ENCODE peak calls at places on chromosome 7, in nine cellular contexts. Z is body of pancreas, P is choroid plexus epithelial cell, A is left ventricle myocardium inferior, G is astrocyte, S is lower lobe of right lung, I is cardiac fibroblast, W is fibroblast of lung, B is mammary epithelial cell. J is an unnamed sample.

GRCh38 chr7:158259141-158259540 is 328.5 kb downstream of the PTPRN2 start:
- DNase-seq in I (no peak), A (no peak), G (no peak), S (no peak), B (no peak), W (no peak), P (no peak), Z (no peak), J (no peak)

GRCh38 chr7:39510738-39511372 is 55.3 kb upstream of the YAE1 start:
- DNase-seq in Z (no peak), A (no peak), G (peak; percentile 78), B (peak; percentile 57), P (peak; percentile 48), W (peak; percentile 81), S (no peak), I (peak; percentile 9), J (peak; percentile 60)

GRCh38 chr7:44486693-44487092 is 3.8 kb downstream of the NUDCD3 start:
- DNase-seq in Z (peak; percentile 23), A (no peak), B (peak; percentile 65), S (no peak), I (peak; percentile 18), P (peak; percentile 31), G (peak; percentile 28), W (peak; percentile 37), J (peak; percentile 74)

GRCh38 chr7:43647314-43647691 is 64.4 kb downstream of the STK17A start:
- DNase-seq in B (no peak), W (peak; percentile 97), Z (no peak), S (no peak), G (peak; percentile 96), A (no peak), P (peak; percentile 94), I (peak; percentile 82), J (no peak)

GRCh38 chr7:151245360-151246160 is 2.9 kb downstream of the SMARCD3 start:
- DNase-seq in W (no peak), S (peak; percentile 59), Z (no peak), B (no peak), A (no peak), G (no peak), P (no peak), I (no peak), J (peak; percentile 21)

GRCh38 chr7:130392456-130392860 is 12.2 kb downstream of the CPA1 start:
- DNase-seq in P (peak; percentile 84), S (no peak), I (peak; percentile 57), A (no peak), Z (no peak), B (no peak), G (peak; percentile 77), W (peak; percentile 82), J (no peak)

GRCh38 chr7:22350466-22351328 is 6.3 kb downstream of the RAPGEF5 start:
- DNase-seq in P (peak; percentile 42), B (peak; percentile 44), W (peak; percentile 75), G (peak; percentile 67), Z (no peak), A (no peak), I (peak; percentile 52), S (no peak), J (peak; percentile 30)

GRCh38 chr7:92496876-92497275 is 19.1 kb upstream of the ERVW-1 start:
- DNase-seq in A (no peak), Z (no peak), G (peak; percentile 32), W (peak; percentile 41), S (no peak), I (peak; percentile 36), B (peak; percentile 2), P (peak; percentile 41), J (peak; percentile 6)

GRCh38 chr7:13050703-13051102 is 363.3 kb downstream of the ARL4A start:
- DNase-seq in A (no peak), W (peak; percentile 84), I (peak; percentile 83), S (no peak), Z (no peak), B (peak; percentile 28), G (peak; percentile 78), P (peak; percentile 91), J (peak; percentile 54)

GRCh38 chr7:23938937-23939552 is 229.0 kb downstream of the STK31 start:
- DNase-seq in B (peak; percentile 50), A (no peak), S (no peak), W (peak; percentile 20), G (peak; percentile 10), P (peak; percentile 59), Z (peak; percentile 13), I (peak; percentile 45), J (peak; percentile 56)

DNA sequence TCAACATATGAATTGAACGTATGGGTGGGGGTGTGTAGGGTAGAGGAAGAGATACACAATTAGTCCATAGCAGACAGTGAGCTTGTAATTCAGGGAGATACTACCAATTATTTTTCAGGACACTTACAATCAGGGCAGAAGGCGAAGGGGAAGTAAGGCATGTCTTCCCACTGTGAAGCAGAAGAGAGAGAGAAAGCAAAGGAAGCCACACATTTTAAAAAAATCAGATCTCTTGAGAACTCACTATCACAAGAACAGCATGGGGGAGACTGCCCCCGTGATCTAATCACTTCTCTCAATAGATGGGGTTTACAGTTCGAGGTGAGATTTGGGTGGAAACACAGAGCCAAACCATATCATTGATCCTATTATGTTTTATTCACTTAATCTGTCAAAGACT is 116.4 kb upstream of the RPA3 start:
- DNase-seq in A (no peak), Z (no peak), I (no peak), P (no peak), B (no peak), S (no peak), W (no peak), G (no peak), J (no peak)
- TF ChIP-seq CTCF in A (no peak), Z (no peak), I (no peak), P (no peak), B (no peak), S (no peak), W (no peak), G (no peak), J (no peak)

GRCh38 chr7:1941464-1942025 is 271.5 kb downstream of the ELFN1 start:
- DNase-seq in P (no peak), G (no peak), S (peak; percentile 39), Z (no peak), W (no peak), A (peak; percentile 14), B (no peak), I (no peak), J (no peak)

GRCh38 chr7:1939434-1940401 is 269.6 kb downstream of the ELFN1 start:
- DNase-seq in B (peak; percentile 36), Z (no peak), I (peak; percentile 15), P (no peak), G (no peak), A (peak; percentile 19), W (no peak), S (peak; percentile 63), J (peak; percentile 38)

GRCh38 chr7:1938788-1939433 is 268.8 kb downstream of the ELFN1 start:
- DNase-seq in B (peak; percentile 30), S (peak; percentile 51), A (peak; percentile 14), I (no peak), G (no peak), Z (no peak), W (peak; percentile 7), P (no peak), J (no peak)

GRCh38 chr7:1940863-1941262 is 270.8 kb downstream of the ELFN1 start:
- DNase-seq in S (peak; percentile 50), G (no peak), W (no peak), I (no peak), B (no peak), P (no peak), A (peak; percentile 23), Z (no peak), J (no peak)

DNA sequence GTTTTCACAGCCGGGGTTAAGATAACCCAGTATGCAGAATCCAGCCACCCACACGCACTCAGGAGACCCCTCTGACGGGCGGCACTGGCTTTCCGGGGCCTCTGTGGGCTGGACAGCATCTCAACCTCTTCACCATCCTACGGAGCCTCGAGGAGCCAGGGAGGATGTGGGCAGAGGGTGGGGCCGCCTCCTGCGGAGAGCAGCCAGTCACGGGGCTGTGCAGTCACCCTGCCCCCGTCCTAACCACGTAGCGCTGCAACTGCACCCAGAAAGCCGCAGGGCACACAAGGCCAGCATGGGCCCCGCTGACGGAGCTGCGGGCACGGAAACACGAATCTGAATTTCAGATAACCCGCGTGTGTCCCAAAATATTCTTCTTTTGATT is 270.3 kb downstream of the ELFN1 start:
- DNase-seq in A (peak; percentile 64), I (peak; percentile 41), W (peak; percentile 71), B (no peak), P (peak; percentile 66), Z (no peak), S (peak; percentile 90), G (peak; percentile 55), J (peak; percentile 63)
- H3K4me3 ChIP-seq in A (peak overlapping the region; percentile 33), I (no peak overlapping the region), W (no peak overlapping the region), B (no peak overlapping the region), P (no peak overlapping the region), Z (no peak overlapping the region), S (peak overlapping the region; percentile 50), G (no peak overlapping the region), J (no peak overlapping the region)

DNA sequence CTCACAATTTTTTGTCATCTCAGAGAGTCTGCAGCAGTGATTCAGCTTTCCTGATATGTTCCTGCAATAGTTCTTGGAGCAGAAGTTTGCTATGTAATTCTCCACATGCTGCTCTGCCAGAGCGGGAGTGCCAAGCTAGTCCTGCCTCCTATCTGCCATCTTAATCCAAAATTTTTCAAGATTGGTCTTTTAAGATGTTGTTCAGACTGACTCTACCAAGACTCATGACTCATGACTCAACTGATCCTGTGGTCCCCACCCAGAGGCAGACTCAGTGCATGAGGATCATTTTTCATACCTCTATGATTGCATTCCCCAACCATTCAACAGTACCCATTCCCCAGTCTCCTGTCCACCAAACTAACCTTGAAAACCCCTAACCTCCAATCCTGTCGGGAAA is 470.8 kb downstream of the INHBA start:
- DNase-seq in P (peak; percentile 38), G (peak; percentile 43), B (peak; percentile 63), W (peak; percentile 52), Z (no peak), A (no peak), S (no peak), I (peak; percentile 52), J (peak; percentile 57)
- TF ChIP-seq CTCF in P (peak; percentile 2), G (no peak), B (no peak), W (no peak), Z (no peak), A (no peak), S (no peak), I (no peak), J (no peak)

GRCh38 chr7:31873816-31874597 is 187.0 kb downstream of the PPP1R17 start:
- DNase-seq in Z (no peak), A (no peak), G (no peak), W (no peak), B (no peak), I (no peak), P (no peak), S (no peak), J (no peak)

GRCh38 chr7:31875424-31875823 is 188.4 kb downstream of the PPP1R17 start:
- DNase-seq in G (no peak), A (no peak), S (no peak), I (peak; percentile 34), P (no peak), B (peak; percentile 13), W (peak; percentile 40), Z (no peak), J (peak; percentile 35)

GRCh38 chr7:31878875-31879274 is 191.3 kb downstream of the PDE1C start:
- DNase-seq in G (no peak), S (no peak), Z (no peak), B (no peak), W (no peak), I (no peak), P (no peak), A (no peak), J (no peak)

GRCh38 chr7:31874631-31875374 is 187.8 kb downstream of the PPP1R17 start:
- DNase-seq in B (no peak), G (no peak), S (no peak), I (no peak), P (no peak), W (no peak), A (no peak), Z (no peak), J (no peak)
- H3K4me3 ChIP-seq in B (no peak overlapping the region), G (no peak overlapping the region), S (no peak overlapping the region), I (no peak overlapping the region), P (no peak overlapping the region), W (no peak overlapping the region), A (no peak overlapping the region), Z (no peak overlapping the region), J (no peak overlapping the region)

J was measured in epithelial cell of esophagus.